ENCODE peak calls at places on chromosomes 2 and 18, in six cellular contexts. W is AG09309, U is neural crest cell, V is uterus, E is transverse colon, M is nephron progenitor cell. D is an unnamed sample.

GRCh38 chr2:29502452-29502851 is 387.2 kb downstream of the CLIP4 start:
- DNase-seq in W (no peak), E (no peak), V (no peak), M (no peak), U (no peak), D (no peak)

GRCh38 chr2:196372811-196373664 is 201.7 kb upstream of the STK17B start:
- DNase-seq in U (no peak), V (no peak), M (no peak), E (peak), W (no peak), D (no peak)

GRCh38 chr18:73891572-73892421 is 255.8 kb downstream of the FBXO15 start:
- DNase-seq in U (no peak), V (no peak), M (peak), E (no peak), W (no peak), D (no peak)

GRCh38 chr2:178227187-178227586 is 32.9 kb downstream of the OSBPL6 start:
- DNase-seq in U (no peak), M (no peak), V (no peak), W (peak), E (no peak), D (no peak)

GRCh38 chr2:20052229-20052871 is 922 bp upstream of the LAPTM4A start:
- DNase-seq in V (no peak), M (no peak), E (no peak), U (no peak), W (no peak), D (no peak)

GRCh38 chr2:74383254-74383653 is 3.1 kb upstream of the DCTN1 start:
- DNase-seq in M (no peak), V (no peak), U (no peak), E (no peak), W (peak), D (no peak)

GRCh38 chr2:23550553-23550952 is 165.6 kb downstream of the KLHL29 start:
- DNase-seq in U (no peak), W (no peak), V (no peak), E (no peak), M (no peak), D (no peak)

GRCh38 chr18:38539373-38539772 is 973.8 kb upstream of the CELF4 start:
- DNase-seq in M (no peak), E (no peak), U (no peak), V (no peak), W (no peak), D (no peak)

GRCh38 chr18:26655010-26655613 is 106.8 kb upstream of the KCTD1 start:
- DNase-seq in M (no peak), U (peak), E (no peak), W (no peak), V (no peak), D (no peak)

GRCh38 chr2:167069855-167070254 is 181.6 kb downstream of the XIRP2 start:
- DNase-seq in W (no peak), U (no peak), V (no peak), E (no peak), M (no peak), D (no peak)

GRCh38 chr2:239581352-239581901 is 180.6 kb upstream of the HDAC4 start:
- DNase-seq in U (no peak), V (no peak), E (no peak), W (no peak), M (no peak), D (peak)

GRCh38 chr2:54208364-54209240 is 47.4 kb downstream of the TSPYL6 start:
- DNase-seq in V (no peak), M (no peak), W (peak), E (no peak), U (no peak), D (no peak)

GRCh38 chr2:138829326-138829725 is 49.1 kb upstream of the NXPH2 start:
- DNase-seq in U (peak), M (peak), E (no peak), W (no peak), V (no peak), D (no peak)

GRCh38 chr18:32930695-32931301 is 158.0 kb upstream of the KLHL14 start:
- DNase-seq in W (peak), U (no peak), E (no peak), M (no peak), V (no peak), D (no peak)

GRCh38 chr2:9230051-9230802 is 23.6 kb downstream of the ASAP2 start:
- DNase-seq in U (no peak), E (no peak), V (peak), M (no peak), W (no peak), D (no peak)

DNA sequence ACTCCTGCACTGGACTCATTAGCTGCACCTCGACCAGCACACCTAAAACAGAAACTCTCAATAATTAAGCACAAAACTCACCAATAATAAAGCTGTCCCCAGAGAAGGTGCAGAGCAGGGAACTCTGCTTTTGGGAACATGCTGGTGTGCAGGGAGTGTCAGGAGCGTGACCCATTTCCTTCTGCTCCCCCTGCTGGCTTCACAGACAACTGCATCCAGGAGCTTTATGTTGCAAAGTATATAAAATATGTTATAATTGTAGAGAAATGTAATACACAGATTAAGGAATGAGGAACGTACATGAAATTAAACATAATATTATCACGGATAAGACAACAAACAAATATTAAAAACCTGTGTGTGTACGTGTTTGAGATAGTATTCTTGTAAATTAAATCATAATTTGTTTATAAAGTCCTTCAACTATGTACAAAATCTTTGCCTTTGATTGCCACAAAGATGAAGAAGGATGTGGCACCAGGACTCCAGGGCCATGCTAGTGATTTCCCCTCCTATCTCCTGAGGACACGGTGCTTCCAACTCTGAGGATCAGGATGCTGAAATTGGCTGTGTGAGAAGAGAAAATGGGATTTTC is 68.6 kb upstream of the MAL start:
- DNase-seq in M (peak), W (no peak), U (peak), E (peak), V (no peak), D (no peak)
- TF ChIP-seq CTCF in M (peak), W (peak), U (peak), E (peak), V (peak), D (peak)

GRCh38 chr2:105888625-105889024 is 143.9 kb downstream of the NCK2 start:
- DNase-seq in U (no peak), E (no peak), V (no peak), W (no peak), M (no peak), D (no peak)
- TF ChIP-seq CTCF in U (peak), E (no peak), V (no peak), W (no peak), M (no peak), D (peak)

GRCh38 chr2:235666240-235666781 is 172.5 kb downstream of the AGAP1 start:
- DNase-seq in V (peak), E (no peak), U (peak), M (peak), W (peak), D (no peak)

GRCh38 chr2:235668782-235669181 is 174.9 kb downstream of the AGAP1 start:
- DNase-seq in W (no peak), U (no peak), V (no peak), M (no peak), E (no peak), D (no peak)

GRCh38 chr2:235670974-235671787 is 177.3 kb downstream of the AGAP1 start:
- DNase-seq in E (no peak), U (no peak), M (no peak), W (no peak), V (no peak), D (no peak)

GRCh38 chr2:235669983-235670962 is 176.4 kb downstream of the AGAP1 start:
- DNase-seq in U (peak), E (peak), W (peak), M (peak), V (peak), D (no peak)

GRCh38 chr2:235669269-235669831 is 175.5 kb downstream of the AGAP1 start:
- DNase-seq in U (peak), W (no peak), E (peak), M (peak), V (peak), D (no peak)
- TF ChIP-seq CTCF in U (no peak), W (no peak), E (no peak), M (no peak), V (no peak), D (no peak)

GRCh38 chr2:55874338-55874737 is 49.2 kb downstream of the EFEMP1 start:
- DNase-seq in U (no peak), E (no peak), W (no peak), V (no peak), M (no peak), D (no peak)
- TF ChIP-seq CTCF in U (no peak), E (no peak), W (no peak), V (no peak), M (no peak), D (no peak)

GRCh38 chr18:8479826-8480225 is 129.4 kb upstream of the RAB12 start:
- DNase-seq in V (no peak), U (no peak), W (no peak), E (no peak), M (peak), D (no peak)

GRCh38 chr18:8477615-8478014 is 131.6 kb upstream of the RAB12 start:
- DNase-seq in V (no peak), U (no peak), W (no peak), M (no peak), E (no peak), D (no peak)

GRCh38 chr18:8480506-8481328 is 128.5 kb upstream of the RAB12 start:
- DNase-seq in V (no peak), W (peak), M (peak), E (no peak), U (peak), D (no peak)

GRCh38 chr18:8478166-8478967 is 130.9 kb upstream of the RAB12 start:
- DNase-seq in E (peak), U (peak), V (peak), W (no peak), M (peak), D (no peak)

DNA sequence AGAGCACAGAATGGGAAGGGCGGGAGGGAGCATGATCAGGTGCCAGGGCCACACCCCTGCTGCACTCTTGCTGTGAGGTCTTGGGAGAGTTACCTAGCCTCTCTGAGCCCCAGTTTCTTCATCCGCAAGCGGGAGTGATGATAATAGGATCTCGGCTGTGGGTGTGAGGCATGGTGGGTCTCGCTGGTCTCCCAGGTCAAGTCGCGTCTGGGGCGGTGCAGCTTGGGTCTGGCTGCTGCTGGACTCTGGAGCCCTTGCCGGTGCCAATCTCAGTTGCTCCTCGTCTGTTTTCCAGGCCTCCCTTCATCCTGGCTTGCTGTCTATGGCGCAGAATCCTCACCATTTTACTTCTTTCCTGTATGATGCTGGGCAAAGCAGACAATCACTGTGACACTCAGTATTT is 130.3 kb upstream of the RAB12 start:
- DNase-seq in E (no peak), W (no peak), U (no peak), M (no peak), V (no peak), D (no peak)
- TF ChIP-seq CTCF in E (no peak), W (no peak), U (peak), M (no peak), V (no peak), D (peak)

GRCh38 chr2:198930170-198930569 is 527.6 kb downstream of the SATB2 start:
- DNase-seq in U (no peak), V (no peak), M (no peak), W (no peak), E (no peak), D (no peak)
- TF ChIP-seq CTCF in U (peak), V (no peak), M (no peak), W (peak), E (no peak), D (no peak)

DNA sequence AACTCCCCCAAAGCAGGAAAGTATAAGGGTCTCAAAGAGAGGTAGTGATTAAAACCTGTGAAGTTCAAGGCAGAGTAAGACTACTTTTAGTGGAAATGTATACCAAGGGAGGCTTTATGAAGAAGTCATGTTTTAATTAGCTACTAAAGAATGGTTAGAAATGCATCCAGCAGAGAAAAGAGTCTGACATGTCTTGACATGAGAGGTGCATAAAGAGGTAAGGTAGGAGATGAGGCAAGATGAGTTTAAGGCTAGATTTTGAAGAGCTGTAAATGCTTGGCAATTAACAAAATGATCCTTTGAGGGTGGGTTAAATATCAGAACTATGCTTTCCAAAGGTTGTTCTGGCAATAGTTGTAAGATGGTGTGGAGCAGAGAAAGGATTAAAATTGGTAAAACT is 88.7 kb upstream of the WDSUB1 start:
- DNase-seq in U (no peak), W (no peak), E (no peak), M (no peak), V (no peak), D (no peak)
- TF ChIP-seq CTCF in U (no peak), W (no peak), E (no peak), M (no peak), V (no peak), D (no peak)

GRCh38 chr2:58594175-58594574 is 353.1 kb upstream of the FANCL start:
- DNase-seq in W (no peak), U (no peak), M (peak), V (no peak), E (no peak), D (no peak)
- TF ChIP-seq CTCF in W (no peak), U (peak), M (peak), V (no peak), E (no peak), D (no peak)